ENCODE peak calls at places on chromosomes 11 and 22, in seven cellular contexts. W is K562, F is GM12878, L is HCT116, Y is SK-N-SH, T is H1, S is HepG2. N is an unnamed sample.
A peak's percentile ranks its signal among the peaks of the same experiment; 100 is the strongest.

GRCh38 chr11:64876226-64876750 is 2.1 kb downstream of the EHD1 start:
- DNase-seq in W (no peak), F (no peak), L (no peak), Y (no peak), T (no peak), S (no peak), N (no peak)

GRCh38 chr11:78131956-78132355 is 7.5 kb downstream of the ALG8 start:
- DNase-seq in W (no peak), F (no peak), L (no peak), Y (no peak), T (no peak), S (no peak), N (peak; percentile 25)

GRCh38 chr11:86152006-86152862 is 83.3 kb upstream of the PICALM start:
- DNase-seq in W (no peak), F (no peak), L (no peak), Y (no peak), T (no peak), S (no peak), N (no peak)

GRCh38 chr11:64759722-64760719 is at the start of gene PYGM:
- DNase-seq in W (peak; percentile 44), F (no peak), L (no peak), Y (peak; percentile 60), T (peak; percentile 77), S (no peak), N (peak; percentile 33)

GRCh38 chr11:116930177-116930576 is 92.8 kb upstream of the APOA1 start:
- DNase-seq in W (no peak), F (no peak), L (no peak), Y (no peak), T (no peak), S (peak; percentile 21), N (no peak)

GRCh38 chr11:131704682-131705081 is 334.3 kb downstream of the NTM start:
- DNase-seq in W (no peak), F (no peak), L (no peak), Y (no peak), T (no peak), S (no peak), N (no peak)

GRCh38 chr11:128716661-128717210 is 22.9 kb downstream of the FLI1 start:
- DNase-seq in W (no peak), F (no peak), L (no peak), Y (no peak), T (no peak), S (no peak), N (no peak)

GRCh38 chr11:107804219-107804618 is 54.4 kb downstream of the SLC35F2 start:
- DNase-seq in W (no peak), F (no peak), L (no peak), Y (no peak), T (no peak), S (no peak), N (no peak)

GRCh38 chr11:61776561-61777075 is 15.8 kb downstream of the TMEM258 start:
- DNase-seq in W (peak; percentile 86), F (no peak), L (peak; percentile 28), Y (peak; percentile 90), T (peak; percentile 54), S (peak; percentile 59), N (peak; percentile 95)

GRCh38 chr22:45968003-45968650 is 8.8 kb downstream of the WNT7B start:
- DNase-seq in W (no peak), F (no peak), L (no peak), Y (no peak), T (no peak), S (no peak), N (no peak)

GRCh38 chr11:113876074-113876797 is 864 bp upstream of the USP28 start:
- DNase-seq in W (no peak), F (no peak), L (no peak), Y (no peak), T (no peak), S (no peak), N (no peak)

GRCh38 chr11:116641561-116642045 is 131.2 kb downstream of the BUD13 start:
- DNase-seq in W (peak; percentile 45), F (no peak), L (peak; percentile 32), Y (peak; percentile 86), T (peak; percentile 39), S (no peak), N (peak; percentile 72)

GRCh38 chr11:119755351-119756071 is 26.5 kb upstream of the NECTIN1 start:
- DNase-seq in W (peak; percentile 15), F (no peak), L (no peak), Y (no peak), T (no peak), S (no peak), N (no peak)

GRCh38 chr22:32564170-32565001 is 89.8 kb downstream of the FBXO7 start:
- DNase-seq in W (no peak), F (no peak), L (no peak), Y (no peak), T (no peak), S (no peak), N (no peak)

DNA sequence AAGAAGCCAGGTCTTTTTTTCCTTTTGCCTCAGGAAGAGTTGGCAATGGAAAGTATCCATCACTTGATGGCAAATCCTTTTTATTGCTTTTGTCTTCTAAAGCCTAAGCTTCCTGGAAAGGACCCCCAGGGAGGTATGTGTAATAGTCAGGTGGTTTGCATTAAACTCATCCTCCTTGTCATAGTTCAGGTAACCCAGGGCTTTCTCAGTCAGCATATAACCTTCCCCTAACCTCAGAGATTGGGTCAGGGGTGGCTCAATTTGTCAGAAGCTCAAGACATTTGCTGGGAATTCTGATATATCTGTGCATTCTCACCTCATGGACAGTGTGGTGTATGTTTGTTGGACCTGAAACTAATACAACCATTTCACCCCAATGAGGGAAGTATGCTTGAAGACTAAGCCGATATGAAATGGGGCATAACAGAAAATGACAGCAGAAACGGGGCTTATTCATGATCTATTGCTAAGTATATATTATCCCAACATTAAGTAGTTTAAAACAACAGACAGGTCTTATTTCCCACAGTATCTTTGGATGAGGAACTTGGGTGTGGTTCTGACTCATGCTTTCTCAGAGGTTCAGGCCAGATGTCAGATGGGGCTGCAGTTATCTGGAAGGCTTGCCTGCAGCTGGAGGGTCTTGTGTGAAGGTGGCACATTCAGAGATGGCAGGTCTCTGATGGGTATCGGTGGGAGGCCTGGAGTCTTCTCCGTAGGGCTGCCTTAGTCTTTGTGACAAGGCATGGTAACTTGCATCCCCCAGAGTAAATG is 135.8 kb upstream of the SPON1 start:
- DNase-seq in W (peak; percentile 23), F (no peak), L (no peak), Y (no peak), T (no peak), S (no peak), N (no peak)
- TF ChIP-seq JUND in W (peak; percentile 75), F (no peak), L (peak; percentile 57), Y (no peak), T (no peak), S (no peak), N (no peak)

DNA sequence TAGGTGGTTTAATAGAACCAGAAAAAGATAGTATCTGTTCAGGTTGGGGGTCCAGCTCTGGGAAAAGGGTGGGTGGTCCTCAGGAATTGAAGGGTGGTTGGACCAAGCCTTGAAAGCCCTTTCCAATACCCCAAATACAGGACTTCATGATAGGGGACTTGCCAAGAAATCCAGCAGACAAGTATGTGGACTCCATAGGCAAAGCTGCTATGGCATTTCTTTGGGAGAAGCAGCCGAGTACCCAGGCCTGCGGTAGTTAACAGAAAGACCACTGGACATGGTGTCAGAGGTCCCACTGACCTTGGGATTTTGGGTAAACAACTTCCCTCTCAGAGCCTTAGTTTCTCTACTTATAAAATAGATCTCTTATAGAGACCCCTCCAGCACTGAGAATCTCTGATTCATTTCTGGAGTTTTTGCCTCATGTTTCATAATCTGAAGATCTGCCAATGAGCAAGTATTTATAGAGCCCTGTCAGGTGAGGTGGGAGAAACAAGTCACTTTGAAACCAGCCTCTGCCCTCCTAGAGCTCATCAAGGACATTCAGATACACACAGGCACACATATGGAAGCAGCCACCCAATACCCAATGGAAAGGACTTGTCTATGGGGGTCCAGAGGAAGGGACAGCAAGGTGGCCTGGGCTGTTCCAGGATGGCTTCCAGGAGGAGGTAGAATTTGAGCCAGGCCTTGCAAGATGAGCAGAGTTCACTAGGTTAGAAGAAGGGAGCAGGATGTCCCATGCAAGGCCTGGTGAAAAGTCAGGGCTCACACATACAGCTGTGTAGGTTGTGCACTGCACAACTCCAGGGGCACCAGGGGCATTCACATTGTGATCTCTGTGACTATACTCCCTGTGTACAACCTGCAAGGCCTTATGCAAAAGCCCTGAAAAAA is 31.0 kb upstream of the ACCSL start:
- DNase-seq in W (no peak), F (no peak), L (no peak), Y (no peak), T (no peak), S (no peak), N (no peak)
- TF ChIP-seq JUND in W (no peak), F (no peak), L (no peak), Y (peak; percentile 6), T (no peak), S (no peak), N (no peak)

GRCh38 chr11:106471273-106471672 is 393.8 kb downstream of the AASDHPPT start:
- DNase-seq in W (no peak), F (no peak), L (no peak), Y (no peak), T (no peak), S (no peak), N (no peak)
- TF ChIP-seq JUND in W (no peak), F (no peak), L (no peak), Y (no peak), T (no peak), S (no peak), N (no peak)

DNA sequence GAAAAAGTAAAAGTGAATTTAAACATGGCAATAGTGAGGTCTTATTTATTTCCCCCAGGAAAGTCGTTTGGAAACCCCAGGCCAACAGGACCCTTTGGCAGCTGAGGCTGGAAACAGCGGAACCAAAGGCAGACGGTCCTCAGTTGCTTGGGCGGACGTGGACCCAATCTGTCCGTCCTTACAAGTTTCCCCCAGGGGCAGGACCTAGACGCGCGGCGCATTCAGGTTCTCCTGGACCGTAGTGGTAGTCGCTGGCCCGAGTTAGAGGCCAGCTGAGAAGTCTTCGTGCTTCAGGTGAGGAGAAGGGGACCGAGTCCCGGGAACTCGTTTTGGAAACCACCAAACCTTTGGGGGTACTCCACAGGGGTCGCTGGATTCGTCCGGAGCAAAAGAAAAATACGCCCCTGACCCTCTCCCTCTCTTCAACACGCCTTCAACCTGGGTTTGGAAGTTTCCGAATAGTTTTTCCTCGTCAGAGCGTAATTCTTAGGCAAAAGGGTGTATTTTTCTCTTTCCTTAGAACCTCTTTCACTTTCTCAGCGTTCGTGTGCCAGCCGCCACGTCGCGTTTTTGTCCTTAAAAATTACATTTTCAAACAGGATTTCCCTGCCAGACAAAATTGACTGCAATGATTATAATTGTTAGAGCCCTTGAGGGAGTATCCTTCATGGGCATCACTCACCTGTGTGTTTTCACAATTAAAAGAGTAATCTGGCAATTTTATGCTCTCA is 2.1 kb downstream of the METTL15 start:
- DNase-seq in W (peak; percentile 37), F (peak; percentile 25), L (peak; percentile 65), Y (peak; percentile 60), T (peak; percentile 29), S (peak; percentile 68), N (peak; percentile 31)
- TF ChIP-seq JUND in W (peak; percentile 71), F (no peak), L (no peak), Y (no peak), T (peak; percentile 61), S (peak; percentile 75), N (no peak)

GRCh38 chr22:20354238-20354975 is 34.5 kb upstream of the DGCR6L start:
- DNase-seq in W (no peak), F (no peak), L (no peak), Y (no peak), T (no peak), S (no peak), N (no peak)
- TF ChIP-seq JUND in W (no peak), F (no peak), L (no peak), Y (no peak), T (no peak), S (no peak), N (no peak)

N was measured in T47D.